ENCODE peak calls at places on chromosomes 13 and 19, in ten cellular contexts. C, O, F, J, Z, A, S, K, G and H are unnamed samples. For H3K4me1, the result is how much of the 10 kb centered on the place peaks cover.

GRCh38 chr13:66492479-66492878 is 737.7 kb downstream of the PCDH9 start:
- DNase-seq in S (no peak), F (no peak), C (no peak), K (no peak), Z (peak), J (peak), A (no peak), O (no peak), G (no peak), H (no peak)

GRCh38 chr13:66888698-66889097 is 341.4 kb downstream of the PCDH9 start:
- DNase-seq in S (no peak), Z (no peak), J (no peak), A (no peak), F (no peak), C (no peak), G (no peak), O (no peak), K (peak), H (no peak)

GRCh38 chr13:50208826-50209335 is 193.6 kb downstream of the KCNRG start:
- DNase-seq in F (peak), A (peak), J (peak), Z (peak), C (no peak), O (no peak), S (no peak), K (peak), G (no peak), H (peak)

GRCh38 chr19:17389957-17390664 is 3.9 kb downstream of the CCDC194 start:
- DNase-seq in G (no peak), F (no peak), S (no peak), K (no peak), C (no peak), J (peak), O (no peak), Z (no peak), A (no peak), H (no peak)

GRCh38 chr19:7500811-7501450 is 12.1 kb upstream of the PEX11G start:
- DNase-seq in A (peak), Z (peak), J (peak), C (no peak), S (no peak), G (no peak), O (no peak), F (peak), K (no peak), H (peak)

GRCh38 chr13:40149611-40150283 is 494.3 kb downstream of the COG6 start:
- DNase-seq in O (peak), F (no peak), Z (no peak), C (no peak), S (no peak), G (no peak), A (no peak), K (peak), J (no peak), H (no peak)

GRCh38 chr13:23871616-23872220 is 17.5 kb downstream of the MIPEP start:
- DNase-seq in Z (peak), O (no peak), K (peak), G (no peak), A (no peak), C (no peak), J (peak), S (no peak), F (no peak), H (no peak)

GRCh38 chr19:33789344-33789743 is 7.3 kb upstream of the KCTD15 start:
- DNase-seq in F (no peak), C (no peak), J (no peak), A (no peak), S (no peak), G (no peak), O (no peak), Z (no peak), K (no peak), H (no peak)

GRCh38 chr13:80408270-80408669 is 67.3 kb upstream of the SPRY2 start:
- DNase-seq in F (no peak), A (no peak), J (no peak), G (no peak), S (no peak), O (no peak), Z (peak), K (no peak), C (no peak), H (no peak)

GRCh38 chr13:107824636-107825035 is 390.7 kb downstream of the LIG4 start:
- DNase-seq in K (no peak), S (no peak), O (no peak), F (no peak), Z (no peak), A (no peak), C (no peak), G (no peak), J (no peak), H (no peak)

GRCh38 chr19:55304279-55304978 is 20.6 kb downstream of the BRSK1 start:
- DNase-seq in Z (peak), S (no peak), O (no peak), C (no peak), J (peak), K (peak), G (no peak), F (no peak), A (no peak), H (no peak)

DNA sequence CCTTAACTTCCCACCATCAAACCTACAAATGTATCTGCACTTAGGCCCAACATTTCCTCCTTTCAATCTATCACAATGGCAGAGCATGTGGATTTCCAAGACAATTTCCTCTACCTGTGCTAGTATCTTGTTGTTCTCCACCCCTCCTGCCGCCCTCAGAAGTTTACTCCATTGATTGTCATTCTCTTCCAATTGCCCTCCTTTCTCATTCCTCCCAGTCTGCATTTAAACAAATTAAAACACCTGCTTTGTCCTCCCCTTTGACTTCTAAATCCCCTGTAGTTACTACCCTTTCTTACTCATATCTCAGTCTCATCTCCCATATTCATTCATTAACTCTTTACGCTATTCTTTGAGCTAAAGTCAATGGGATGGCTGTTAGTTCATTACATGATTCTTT is 370.6 kb downstream of the DIAPH3 start:
- DNase-seq in O (no peak), C (no peak), J (no peak), G (no peak), F (no peak), S (no peak), K (no peak), Z (no peak), A (no peak), H (no peak)
- H3K4me1 ChIP-seq in O (under half), C (under half), J (under half), G (under half), F (under half), S (under half), K (under half), Z (under half), A (under half), H (under half)

GRCh38 chr19:1135454-1135853 is 31.7 kb downstream of the GPX4 start:
- DNase-seq in A (no peak), C (no peak), F (no peak), S (no peak), G (no peak), O (no peak), J (no peak), Z (no peak), K (no peak), H (no peak)

GRCh38 chr19:1132625-1133383 is 29.0 kb downstream of the GPX4 start:
- DNase-seq in K (no peak), Z (no peak), C (no peak), A (no peak), O (no peak), G (no peak), S (peak), F (peak), J (no peak), H (no peak)

GRCh38 chr19:1134431-1134830 is 30.6 kb downstream of the GPX4 start:
- DNase-seq in O (no peak), C (no peak), J (no peak), A (no peak), S (no peak), F (no peak), Z (no peak), K (no peak), G (no peak), H (no peak)

GRCh38 chr19:1131718-1132552 is 28.1 kb downstream of the GPX4 start:
- DNase-seq in J (peak), A (peak), Z (peak), O (peak), G (peak), C (peak), K (peak), S (peak), F (peak), H (peak)

DNA sequence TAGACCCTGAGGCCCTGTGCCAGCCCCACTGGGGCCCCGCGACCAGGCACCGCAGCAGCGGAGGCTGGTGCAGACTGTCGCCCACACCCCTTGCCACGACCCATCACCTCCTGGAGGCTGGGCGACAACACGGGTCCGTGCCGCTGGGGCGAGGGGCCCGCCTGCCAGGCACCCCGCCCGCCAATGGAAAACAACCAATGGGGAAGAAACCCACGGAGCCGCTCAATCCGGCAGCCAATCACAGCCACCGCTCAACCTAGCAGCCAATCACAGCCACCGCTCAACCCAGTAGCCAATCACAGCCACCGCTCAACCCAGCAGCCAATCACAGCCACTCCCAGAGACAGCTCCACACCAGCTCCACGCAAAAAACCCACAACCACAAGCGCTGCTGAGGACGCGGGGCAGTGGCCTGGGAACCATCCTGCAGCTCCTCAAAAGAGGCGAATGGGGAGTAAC is 29.7 kb downstream of the GPX4 start:
- DNase-seq in O (peak), F (peak), G (no peak), Z (peak), K (no peak), C (no peak), J (no peak), S (peak), A (peak), H (no peak)
- H3K4me3 ChIP-seq in O (no peak), F (peak), G (peak), Z (no peak), K (no peak), C (no peak), J (no peak), S (peak), A (peak), H (peak)

DNA sequence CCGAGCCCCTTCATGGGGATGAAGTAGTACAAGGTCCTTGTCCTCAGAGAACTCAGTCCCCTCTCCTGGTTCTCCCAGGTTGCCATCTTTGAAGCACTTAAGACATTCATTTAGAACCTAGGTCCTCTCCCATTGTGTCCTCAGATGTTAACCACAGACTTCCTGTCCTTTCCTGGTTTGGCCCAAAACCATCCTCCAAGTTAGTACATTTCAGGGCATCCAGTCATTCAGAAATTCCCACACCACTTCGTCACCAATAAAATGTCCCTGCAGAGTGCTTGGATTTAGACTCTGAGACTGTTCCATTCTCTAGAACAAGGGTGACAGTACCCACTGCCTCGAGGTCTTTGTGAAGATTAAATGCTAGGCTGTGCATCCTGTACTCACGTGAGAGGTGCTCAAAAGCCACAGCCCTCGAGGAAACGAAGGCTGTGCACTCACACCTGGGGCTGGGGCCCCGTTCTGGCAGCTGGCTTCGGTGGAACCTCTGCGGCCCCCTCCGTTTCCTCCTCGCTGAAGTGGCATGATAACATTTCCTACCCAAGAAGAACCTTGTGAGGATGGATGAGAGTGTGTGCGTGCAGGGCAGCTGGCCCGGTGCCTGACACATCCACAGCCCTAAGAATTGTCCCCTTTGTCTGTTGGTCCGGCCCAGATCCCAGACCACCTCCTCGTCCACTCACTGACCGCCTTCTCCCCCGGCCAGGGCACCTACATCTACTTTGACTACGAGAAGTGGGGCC is 4.7 kb downstream of the LENG1 start:
- DNase-seq in S (peak), O (no peak), A (no peak), G (no peak), J (no peak), Z (no peak), F (no peak), K (no peak), C (no peak), H (no peak)
- H3K4me1 ChIP-seq in S (under half), O (under half), A (under half), G (under half), J (under half), Z (under half), F (under half), K (under half), C (under half), H (under half)

GRCh38 chr19:46283771-46284170 is 13.1 kb upstream of the HIF3A start:
- DNase-seq in G (no peak), O (no peak), J (no peak), F (no peak), S (no peak), Z (no peak), C (no peak), A (no peak), K (no peak), H (no peak)

GRCh38 chr19:46284635-46285034 is 12.2 kb upstream of the HIF3A start:
- DNase-seq in G (no peak), O (no peak), K (no peak), S (no peak), Z (no peak), J (no peak), C (no peak), F (no peak), A (no peak), H (no peak)

GRCh38 chr19:46279177-46279576 is 17.7 kb upstream of the HIF3A start:
- DNase-seq in O (no peak), K (no peak), F (no peak), A (no peak), G (no peak), Z (peak), C (no peak), J (no peak), S (no peak), H (no peak)
- H3K4me3 ChIP-seq in O (no peak), K (no peak), F (no peak), A (no peak), G (no peak), Z (no peak), C (no peak), J (no peak), S (no peak), H (no peak)

GRCh38 chr19:37942516-37942902 is 35.5 kb downstream of the SIPA1L3 start:
- DNase-seq in F (no peak), O (no peak), J (no peak), K (no peak), C (no peak), A (no peak), S (no peak), G (no peak), Z (no peak), H (peak)
- H3K4me1 ChIP-seq in F (under half), O (under half), J (under half), K (under half), C (under half), A (under half), S (under half), G (under half), Z (under half), H (under half)

GRCh38 chr13:70107498-70108271 is at the start of gene ATXN8OS:
- DNase-seq in O (no peak), G (no peak), C (no peak), F (peak), K (no peak), A (no peak), Z (peak), J (peak), S (no peak), H (no peak)
- H3K4me3 ChIP-seq in O (no peak), G (no peak), C (no peak), F (no peak), K (no peak), A (no peak), Z (no peak), J (peak), S (no peak), H (no peak)

DNA sequence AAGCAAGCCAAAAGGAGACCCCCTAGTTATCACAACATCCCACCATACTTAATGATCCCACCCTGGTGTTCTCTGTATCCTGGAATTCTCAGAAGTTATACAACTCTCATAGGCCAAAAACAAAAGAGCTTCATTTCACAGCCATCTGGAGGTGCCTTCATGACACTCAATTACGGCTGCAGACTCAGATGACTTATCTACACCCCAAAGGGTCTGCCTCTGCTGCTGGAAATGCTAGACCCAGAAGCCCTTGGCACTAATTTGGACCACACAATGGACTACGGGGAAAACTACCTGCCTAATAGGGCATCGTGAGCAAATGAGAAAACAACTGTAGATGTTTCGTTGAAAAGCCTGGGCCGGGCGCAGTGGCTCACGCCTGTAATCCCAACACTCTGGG is 40.2 kb downstream of the BRD4 start:
- DNase-seq in O (no peak), C (no peak), S (no peak), J (no peak), A (no peak), K (no peak), G (no peak), F (no peak), Z (no peak), H (no peak)
- H3K4me1 ChIP-seq in O (under half), C (half or more), S (half or more), J (half or more), A (under half), K (under half), G (under half), F (half or more), Z (under half), H (half or more)

GRCh38 chr19:14979498-14980255 is at the start of gene SLC1A6:
- DNase-seq in Z (peak), C (no peak), A (no peak), K (no peak), J (peak), G (no peak), S (no peak), O (no peak), F (no peak), H (no peak)
- H3K4me3 ChIP-seq in Z (peak), C (no peak), A (no peak), K (no peak), J (peak), G (peak), S (no peak), O (no peak), F (no peak), H (no peak)

DNA sequence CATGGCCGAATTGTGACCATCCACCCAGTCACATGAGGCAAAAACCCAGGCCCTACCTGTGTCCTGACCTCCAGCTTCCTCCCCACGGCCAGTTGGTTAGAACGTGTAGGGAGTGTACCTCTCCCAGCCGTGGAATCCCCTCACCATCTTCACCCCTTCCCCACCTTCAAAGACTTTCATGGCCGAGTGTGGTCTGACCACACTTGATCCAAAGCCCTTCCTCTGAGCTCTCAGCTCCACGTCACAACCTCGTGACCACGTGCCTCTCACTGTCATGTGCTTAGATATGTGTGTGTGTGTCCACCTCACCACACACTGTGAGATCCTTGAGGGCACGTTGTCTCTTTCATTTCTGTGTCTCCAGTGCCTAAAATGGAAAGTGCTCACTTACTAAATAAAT is 48.6 kb upstream of the UBE2L5 start:
- DNase-seq in K (no peak), O (no peak), S (peak), F (peak), G (no peak), C (no peak), Z (no peak), J (no peak), A (no peak), H (no peak)
- H3K4me1 ChIP-seq in K (under half), O (under half), S (half or more), F (under half), G (under half), C (under half), Z (under half), J (under half), A (under half), H (under half)